ENCODE peak calls at places on chromosomes 3 and 15, in ten cellular contexts. X is SJCRH30; W is activated gamma-delta T cell treated with Interleukin-2 at 50 U/mL for 16 hours; N is ascending aorta; T is lower lobe of right lung; Y is substantia nigra; P is EH; O is amniotic stem cell; G is activated CD4-positive, alpha-beta memory T cell treated with anti-CD3 and anti-CD28 coated beads for 36 hours; U is occipital lobe. R is an unnamed sample.

GRCh38 chr3:3086239-3086638 is 23.9 kb downstream of the IL5RA start:
- DNase-seq in G (no peak), W (no peak), U (no peak), X (no peak), Y (no peak), T (no peak), P (no peak), O (no peak), N (no peak), R (no peak)

GRCh38 chr3:197528190-197528589 is 27.6 kb downstream of the BDH1 start:
- DNase-seq in U (no peak), X (no peak), G (no peak), O (no peak), N (no peak), T (no peak), Y (no peak), P (no peak), W (no peak), R (no peak)

GRCh38 chr3:10519236-10519635 is 13.8 kb upstream of the ATP2B2 start:
- DNase-seq in Y (no peak), O (no peak), N (no peak), W (no peak), T (no peak), G (peak), P (no peak), U (no peak), X (no peak), R (no peak)

GRCh38 chr3:190229632-190230424 is 92.4 kb downstream of the CLDN1 start:
- DNase-seq in N (no peak), X (no peak), O (no peak), T (no peak), W (no peak), G (no peak), Y (no peak), U (no peak), P (peak), R (no peak)

GRCh38 chr15:64429448-64429847 is 30.9 kb upstream of the ZNF609 start:
- DNase-seq in T (no peak), U (no peak), W (no peak), N (no peak), X (no peak), G (no peak), P (no peak), Y (no peak), O (no peak), R (no peak)

GRCh38 chr3:188584162-188584529 is 430.2 kb downstream of the LPP start:
- DNase-seq in X (no peak), O (no peak), U (no peak), P (peak), W (no peak), G (peak), Y (no peak), T (no peak), N (no peak), R (no peak)

GRCh38 chr15:99454941-99455795 is 110.6 kb upstream of the MEF2A start:
- DNase-seq in P (peak), X (peak), T (peak), Y (no peak), G (no peak), O (peak), W (no peak), N (peak), U (peak), R (peak)

GRCh38 chr3:10837849-10838248 is 21.8 kb downstream of the SLC6A11 start:
- DNase-seq in O (no peak), W (no peak), N (no peak), U (no peak), Y (no peak), X (no peak), G (no peak), T (no peak), P (no peak), R (no peak)

GRCh38 chr3:169668957-169669681 is 5.6 kb upstream of the MECOM start:
- DNase-seq in U (peak), N (no peak), T (peak), Y (peak), O (peak), W (no peak), X (peak), P (peak), G (peak), R (peak)

GRCh38 chr15:36911322-36911944 is 188.9 kb downstream of the MEIS2 start:
- DNase-seq in U (no peak), N (no peak), Y (no peak), G (no peak), P (peak), W (no peak), O (no peak), T (no peak), X (no peak), R (no peak)

GRCh38 chr15:39623550-39623931 is 42.7 kb downstream of the THBS1 start:
- DNase-seq in O (no peak), T (no peak), Y (no peak), W (peak), P (no peak), G (peak), X (no peak), N (no peak), U (no peak), R (no peak)

GRCh38 chr3:8938021-8938420 is 25.3 kb downstream of the RAD18 start:
- DNase-seq in P (peak), N (no peak), U (no peak), G (no peak), Y (no peak), W (no peak), X (no peak), T (no peak), O (peak), R (no peak)

GRCh38 chr3:172231318-172231901 is 192.0 kb downstream of the FNDC3B start:
- DNase-seq in O (no peak), P (no peak), W (no peak), T (no peak), Y (no peak), G (no peak), U (no peak), X (no peak), N (no peak), R (no peak)

GRCh38 chr3:63051920-63052319 is 176.7 kb upstream of the CADPS start:
- DNase-seq in G (no peak), Y (no peak), W (no peak), U (peak), N (no peak), P (peak), X (no peak), T (no peak), O (no peak), R (no peak)

GRCh38 chr3:174268061-174268460 is 591.1 kb upstream of the NAALADL2 start:
- DNase-seq in N (no peak), Y (no peak), W (no peak), X (no peak), T (no peak), U (no peak), G (no peak), O (no peak), P (no peak), R (no peak)

GRCh38 chr15:34793901-34794300 is 1.4 kb downstream of the ACTC1 start:
- DNase-seq in W (no peak), G (no peak), N (no peak), T (no peak), X (no peak), P (no peak), Y (no peak), U (no peak), O (no peak), R (no peak)

GRCh38 chr3:127762077-127762786 is 60.1 kb downstream of the MGLL start:
- DNase-seq in Y (no peak), U (peak), W (no peak), P (no peak), N (no peak), O (no peak), G (no peak), T (peak), X (no peak), R (no peak)

GRCh38 chr3:108404409-108404808 is 106.0 kb downstream of the MYH15 start:
- DNase-seq in T (no peak), N (no peak), U (no peak), O (no peak), G (no peak), P (peak), W (no peak), X (no peak), Y (no peak), R (no peak)

GRCh38 chr15:81268881-81269601 is 54.9 kb downstream of the STARD5 start:
- DNase-seq in N (no peak), Y (no peak), P (no peak), W (no peak), G (no peak), X (no peak), U (no peak), T (no peak), O (no peak), R (no peak)

GRCh38 chr3:189144645-189145044 is 27.1 kb upstream of the TPRG1 start:
- DNase-seq in W (peak), U (no peak), N (no peak), X (no peak), Y (no peak), O (no peak), G (no peak), T (no peak), P (peak), R (no peak)

GRCh38 chr3:37590328-37591079 is 271.2 kb upstream of the CTDSPL start:
- DNase-seq in X (no peak), W (no peak), T (no peak), Y (no peak), U (no peak), G (no peak), N (peak), O (no peak), P (no peak), R (no peak)

GRCh38 chr3:14803101-14803980 is 15.4 kb upstream of the FGD5 start:
- DNase-seq in O (no peak), X (peak), T (no peak), Y (no peak), P (peak), W (no peak), G (peak), N (no peak), U (no peak), R (no peak)

GRCh38 chr15:62348528-62349087 is 183.5 kb upstream of the C2CD4B start:
- DNase-seq in Y (no peak), P (no peak), T (no peak), N (no peak), U (no peak), O (no peak), G (no peak), W (no peak), X (no peak), R (no peak)

GRCh38 chr15:100809151-100809550 is 70.5 kb upstream of the ALDH1A3 start:
- DNase-seq in U (no peak), O (no peak), X (no peak), N (no peak), G (no peak), Y (no peak), P (peak), W (no peak), T (no peak), R (no peak)

GRCh38 chr3:120569224-120569915 is 26.8 kb upstream of the NDUFB4 start:
- DNase-seq in Y (no peak), O (no peak), P (peak), W (no peak), T (no peak), G (no peak), X (no peak), U (no peak), N (no peak), R (no peak)